ENCODE peak calls at places on chromosomes 11 and 22, in ten cellular contexts. F, J, K, C, Q, E, M, B, P and U are unnamed samples.

GRCh38 chr11:121024989-121025388 is 1.1 kb downstream of the TBCEL start:
- DNase-seq in F (peak; percentile 33), J (peak; percentile 38), K (no peak), C (no peak), Q (no peak), E (peak; percentile 3), M (peak; percentile 30), B (no peak), P (peak; percentile 31), U (peak; percentile 49)

GRCh38 chr11:970319-970871 is 44.7 kb downstream of the AP2A2 start:
- DNase-seq in F (no peak), J (no peak), K (no peak), C (no peak), Q (peak; percentile 49), E (peak; percentile 18), M (no peak), B (no peak), P (no peak), U (peak; percentile 55)

GRCh38 chr11:130528301-130528651 is 79.8 kb downstream of the ADAMTS15 start:
- DNase-seq in F (no peak), J (no peak), K (no peak), C (no peak), Q (no peak), E (no peak), M (no peak), B (peak; percentile 44), P (peak; percentile 38), U (no peak)

GRCh38 chr11:41256060-41256459 is 203.4 kb downstream of the LRRC4C start:
- DNase-seq in F (no peak), J (no peak), K (no peak), C (no peak), Q (no peak), E (no peak), M (no peak), B (no peak), P (no peak), U (no peak)

GRCh38 chr22:36925388-36926290 is 12.2 kb downstream of the CSF2RB start:
- DNase-seq in F (no peak), J (no peak), K (no peak), C (no peak), Q (no peak), E (no peak), M (no peak), B (peak; percentile 59), P (no peak), U (no peak)

GRCh38 chr11:74253361-74253760 is 58.1 kb downstream of the P4HA3 start:
- DNase-seq in F (no peak), J (no peak), K (no peak), C (no peak), Q (no peak), E (no peak), M (no peak), B (no peak), P (no peak), U (no peak)

GRCh38 chr11:122069946-122070345 is 46.1 kb downstream of the BLID start:
- DNase-seq in F (no peak), J (peak; percentile 43), K (peak; percentile 68), C (peak; percentile 80), Q (no peak), E (no peak), M (peak; percentile 7), B (no peak), P (peak; percentile 92), U (peak; percentile 74)

GRCh38 chr11:77152846-77153245 is 24.8 kb downstream of the MYO7A start:
- DNase-seq in F (no peak), J (no peak), K (no peak), C (no peak), Q (no peak), E (no peak), M (no peak), B (no peak), P (peak; percentile 23), U (no peak)

GRCh38 chr11:77201991-77202841 is 74.2 kb downstream of the MYO7A start:
- DNase-seq in F (no peak), J (no peak), K (peak; percentile 46), C (peak; percentile 45), Q (no peak), E (no peak), M (no peak), B (no peak), P (no peak), U (no peak)

DNA sequence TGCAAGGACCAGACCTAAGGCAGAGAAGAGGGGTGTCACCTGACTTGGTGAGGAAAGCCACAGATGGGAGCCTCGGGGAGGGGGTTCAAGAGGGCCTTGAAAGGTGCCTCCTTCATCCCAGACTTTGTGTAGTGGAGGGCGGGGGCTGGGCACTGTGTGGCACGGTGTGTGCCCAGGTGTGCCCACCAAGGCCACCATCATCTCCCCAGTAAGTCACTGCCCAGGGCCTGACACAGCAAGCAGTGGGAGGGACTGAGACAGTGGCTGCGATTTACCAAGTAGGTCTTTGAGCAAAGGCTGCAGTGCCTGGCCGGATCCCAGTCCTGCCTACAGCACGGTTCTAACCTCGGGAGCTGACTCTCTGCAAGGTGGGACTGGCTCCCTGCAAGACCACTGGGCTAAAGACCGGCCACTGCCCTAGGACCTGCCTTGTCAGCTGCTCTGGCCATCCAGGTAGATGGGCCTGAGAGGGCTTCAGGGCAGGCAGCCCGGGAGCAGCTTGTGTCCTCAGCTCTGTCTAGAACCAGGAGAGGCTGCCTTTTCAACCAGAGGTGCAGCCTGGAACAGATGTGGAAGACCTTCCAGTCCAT is 1.4 kb downstream of the OSM start:
- DNase-seq in F (no peak), J (no peak), K (no peak), C (no peak), Q (no peak), E (no peak), M (no peak), B (no peak), P (no peak), U (no peak)
- H3K27ac ChIP-seq in F (peak overlapping the region; percentile 76), J (no peak overlapping the region), K (no peak overlapping the region), C (no peak overlapping the region), Q (peak overlapping the region; percentile 98), E (peak overlapping the region; percentile 94), M (no peak overlapping the region), B (no peak overlapping the region), P (no peak overlapping the region), U (no peak overlapping the region)

GRCh38 chr22:22168190-22168940 is 76.2 kb upstream of the VPREB1 start:
- DNase-seq in F (no peak), J (peak; percentile 42), K (no peak), C (no peak), Q (peak; percentile 45), E (no peak), M (peak; percentile 25), B (no peak), P (peak; percentile 91), U (no peak)

GRCh38 chr22:22167791-22168189 is 76.8 kb upstream of the VPREB1 start:
- DNase-seq in F (no peak), J (no peak), K (no peak), C (no peak), Q (no peak), E (no peak), M (no peak), B (no peak), P (no peak), U (no peak)

GRCh38 chr22:22166941-22167713 is 77.5 kb upstream of the VPREB1 start:
- DNase-seq in F (no peak), J (no peak), K (no peak), C (no peak), Q (no peak), E (no peak), M (no peak), B (no peak), P (no peak), U (no peak)

GRCh38 chr22:22164541-22165272 is 79.9 kb upstream of the VPREB1 start:
- DNase-seq in F (no peak), J (no peak), K (no peak), C (no peak), Q (no peak), E (no peak), M (no peak), B (no peak), P (no peak), U (no peak)

GRCh38 chr22:22165936-22166710 is 78.5 kb upstream of the VPREB1 start:
- DNase-seq in F (no peak), J (no peak), K (no peak), C (no peak), Q (no peak), E (no peak), M (no peak), B (no peak), P (no peak), U (no peak)
- H3K27me3 ChIP-seq in F (peaks cover 7% of the 10 kb centered on the region), J (no peaks in the 10 kb centered on the region), K (no peaks in the 10 kb centered on the region), C (peaks cover 13% of the 10 kb centered on the region), Q (no peaks in the 10 kb centered on the region), E (no peaks in the 10 kb centered on the region), M (no peaks in the 10 kb centered on the region), B (peaks cover 6% of the 10 kb centered on the region), P (no peaks in the 10 kb centered on the region), U (no peaks in the 10 kb centered on the region)

GRCh38 chr22:39664485-39665200 is 94.1 kb downstream of the CACNA1I start:
- DNase-seq in F (no peak), J (no peak), K (no peak), C (no peak), Q (no peak), E (peak; percentile 39), M (no peak), B (peak; percentile 44), P (no peak), U (no peak)
- H3K4me3 ChIP-seq in F (no peak overlapping the region), J (no peak overlapping the region), K (no peak overlapping the region), C (no peak overlapping the region), Q (no peak overlapping the region), E (no peak overlapping the region), M (no peak overlapping the region), B (peak overlapping the region; percentile 55), P (no peak overlapping the region), U (no peak overlapping the region)

GRCh38 chr11:45846174-45846675 is 1.1 kb upstream of the CRY2 start:
- DNase-seq in F (no peak), J (no peak), K (no peak), C (no peak), Q (no peak), E (no peak), M (no peak), B (no peak), P (no peak), U (no peak)
- H3K27ac ChIP-seq in F (peak overlapping the region; percentile 94), J (peak overlapping the region; percentile 53), K (peak overlapping the region; percentile 92), C (peak overlapping the region; percentile 99), Q (peak overlapping the region; percentile 96), E (peak overlapping the region; percentile 91), M (no peak overlapping the region), B (no peak overlapping the region), P (peak overlapping the region; percentile 66), U (peak overlapping the region; percentile 88)

GRCh38 chr11:44729718-44730117 is 3.0 kb downstream of the TSPAN18 start:
- DNase-seq in F (no peak), J (peak; percentile 4), K (no peak), C (no peak), Q (no peak), E (no peak), M (no peak), B (no peak), P (no peak), U (no peak)
- H3K27me3 ChIP-seq in F (no peaks in the 10 kb centered on the region), J (peaks cover 10% of the 10 kb centered on the region), K (no peaks in the 10 kb centered on the region), C (no peaks in the 10 kb centered on the region), Q (no peaks in the 10 kb centered on the region), E (no peaks in the 10 kb centered on the region), M (peaks cover 7% of the 10 kb centered on the region), B (peaks cover 23% of the 10 kb centered on the region), P (peaks cover 40% of the 10 kb centered on the region), U (no peaks in the 10 kb centered on the region)

GRCh38 chr11:19281041-19281440 is 40.3 kb upstream of the E2F8 start:
- DNase-seq in F (no peak), J (no peak), K (no peak), C (no peak), Q (no peak), E (no peak), M (no peak), B (no peak), P (peak; percentile 3), U (no peak)
- H3K4me3 ChIP-seq in F (no peak overlapping the region), J (no peak overlapping the region), K (no peak overlapping the region), C (no peak overlapping the region), Q (no peak overlapping the region), E (no peak overlapping the region), M (no peak overlapping the region), B (no peak overlapping the region), P (peak overlapping the region; percentile 17), U (no peak overlapping the region)